ENCODE peak calls at places on chromosomes 2 and 18, in five cellular contexts. N, D, T, P and B are unnamed samples.
A peak's percentile ranks its signal among the peaks of the same experiment; 100 is the strongest.

GRCh38 chr2:199659207-199659606 is 191.8 kb downstream of the FTCDNL1 start:
- DNase-seq in N (peak; percentile 59), P (no peak), T (no peak), D (no peak), B (no peak)

GRCh38 chr2:75340560-75340959 is 141.2 kb upstream of the TACR1 start:
- DNase-seq in P (no peak), D (no peak), N (no peak), T (no peak), B (no peak)

GRCh38 chr18:67318651-67319050 is 197.9 kb downstream of the DSEL start:
- DNase-seq in P (no peak), D (no peak), N (no peak), T (peak; percentile 16), B (no peak)

GRCh38 chr2:56232912-56233311 is 49.1 kb downstream of the CCDC85A start:
- DNase-seq in D (no peak), P (no peak), N (no peak), T (no peak), B (no peak)

GRCh38 chr18:43758734-43759133 is 481.4 kb upstream of the SYT4 start:
- DNase-seq in N (no peak), T (no peak), D (no peak), P (no peak), B (no peak)

GRCh38 chr18:44996261-44996660 is 315.6 kb downstream of the SETBP1 start:
- DNase-seq in D (no peak), T (no peak), P (no peak), N (no peak), B (no peak)

GRCh38 chr2:20961858-20962257 is 82.0 kb downstream of the APOB start:
- DNase-seq in N (no peak), T (no peak), P (no peak), D (no peak), B (no peak)

GRCh38 chr18:58674863-58675472 is 3.7 kb downstream of the MALT1 start:
- DNase-seq in T (no peak), D (no peak), N (no peak), P (no peak), B (no peak)

GRCh38 chr2:148903946-148904345 is 28.9 kb downstream of the KIF5C start:
- DNase-seq in N (no peak), T (no peak), D (no peak), P (no peak), B (no peak)

GRCh38 chr2:102313025-102313424 is 1.7 kb downstream of the IL1RL1 start:
- DNase-seq in T (peak; percentile 51), P (no peak), D (no peak), N (no peak), B (no peak)

GRCh38 chr2:177329035-177329434 is 63.5 kb upstream of the AGPS start:
- DNase-seq in P (no peak), N (peak; percentile 20), D (no peak), T (no peak), B (no peak)

GRCh38 chr2:224561234-224562005 is 23.7 kb downstream of the CUL3 start:
- DNase-seq in D (no peak), P (no peak), T (no peak), N (no peak), B (no peak)

GRCh38 chr2:181138816-181139215 is 158.4 kb downstream of the UBE2E3 start:
- DNase-seq in N (no peak), P (no peak), D (no peak), T (no peak), B (no peak)

GRCh38 chr18:55097406-55098170 is 138.3 kb upstream of the CCDC68 start:
- DNase-seq in T (no peak), P (no peak), D (no peak), N (peak; percentile 13), B (no peak)

GRCh38 chr18:57959278-57959677 is 84.7 kb upstream of the NEDD4L start:
- DNase-seq in T (peak; percentile 1), D (peak; percentile 57), P (peak; percentile 39), N (peak; percentile 31), B (no peak)

GRCh38 chr2:95158441-95158840 is 1.2 kb downstream of the ZNF514 start:
- DNase-seq in D (no peak), N (peak; percentile 27), T (no peak), P (no peak), B (no peak)

GRCh38 chr18:45312727-45313126 is 302.5 kb upstream of the SLC14A2 start:
- DNase-seq in N (no peak), P (no peak), T (no peak), D (no peak), B (no peak)

GRCh38 chr18:70075906-70076305 is 128.2 kb upstream of the CD226 start:
- DNase-seq in P (no peak), N (no peak), T (no peak), D (no peak), B (no peak)

GRCh38 chr18:13572721-13573120 is 153.6 kb downstream of the FAM210A start:
- DNase-seq in T (no peak), D (no peak), N (no peak), P (no peak), B (no peak)

GRCh38 chr2:65729246-65729645 is 296.8 kb upstream of the SPRED2 start:
- DNase-seq in N (no peak), P (no peak), D (no peak), T (no peak), B (no peak)

GRCh38 chr2:237448171-237448570 is 34.2 kb upstream of the COL6A3 start:
- DNase-seq in N (no peak), D (no peak), T (no peak), P (no peak), B (no peak)

GRCh38 chr2:211423018-211423417 is 866.6 kb downstream of the CPS1 start:
- DNase-seq in D (no peak), P (no peak), T (no peak), N (no peak), B (no peak)

GRCh38 chr2:38436227-38436664 is 59.2 kb upstream of the ATL2 start:
- DNase-seq in N (no peak), D (no peak), T (no peak), P (no peak), B (no peak)

GRCh38 chr2:183680573-183680972 is 556.3 kb downstream of the NUP35 start:
- DNase-seq in P (no peak), T (no peak), N (no peak), D (no peak), B (no peak)

GRCh38 chr2:40098786-40099470 is 319.9 kb upstream of the THUMPD2 start:
- DNase-seq in D (no peak), P (no peak), N (no peak), T (no peak), B (no peak)

GRCh38 chr2:105110295-105110829 is 72.5 kb downstream of the MRPS9 start:
- DNase-seq in D (no peak), P (no peak), T (no peak), N (no peak), B (no peak)

GRCh38 chr18:41828137-41828536 is 126.9 kb upstream of the PIK3C3 start:
- DNase-seq in T (no peak), P (no peak), N (no peak), D (no peak), B (no peak)

GRCh38 chr2:224722250-224722649 is 6.1 kb upstream of the CCDC195 start:
- DNase-seq in P (no peak), T (no peak), D (no peak), N (no peak), B (no peak)

GRCh38 chr18:48409591-48410094 is 460 bp upstream of the ZBTB7C start:
- DNase-seq in D (peak; percentile 20), P (no peak), T (no peak), N (peak; percentile 4), B (peak; percentile 77)

GRCh38 chr2:147174824-147175254 is 670.0 kb upstream of the ACVR2A start:
- DNase-seq in N (no peak), T (no peak), D (no peak), P (no peak), B (no peak)

GRCh38 chr2:11477994-11478393 is 12.0 kb upstream of the E2F6 start:
- DNase-seq in D (peak; percentile 88), T (peak; percentile 76), N (peak; percentile 63), P (peak; percentile 85), B (peak; percentile 33)

GRCh38 chr2:47089083-47089464 is 66.0 kb downstream of the STPG4 start:
- DNase-seq in T (no peak), P (no peak), D (no peak), N (peak; percentile 76), B (no peak)

GRCh38 chr18:50866765-50867164 is 12.2 kb upstream of the ME2 start:
- DNase-seq in N (no peak), P (no peak), D (no peak), T (no peak), B (no peak)

GRCh38 chr2:157447031-157447430 is 3.1 kb upstream of the CYTIP start:
- DNase-seq in P (no peak), N (no peak), D (no peak), T (no peak), B (no peak)

GRCh38 chr2:174339571-174339966 is 4.8 kb downstream of the SP9 start:
- DNase-seq in N (no peak), P (no peak), T (no peak), D (no peak), B (no peak)
- H3K27me3 ChIP-seq in N (peaks cover 10% of the 10 kb centered on the region), P (peaks cover 20% of the 10 kb centered on the region), T (peaks cover 91% of the 10 kb centered on the region), D (peaks cover 51% of the 10 kb centered on the region), B (peaks cover 81% of the 10 kb centered on the region)

DNA sequence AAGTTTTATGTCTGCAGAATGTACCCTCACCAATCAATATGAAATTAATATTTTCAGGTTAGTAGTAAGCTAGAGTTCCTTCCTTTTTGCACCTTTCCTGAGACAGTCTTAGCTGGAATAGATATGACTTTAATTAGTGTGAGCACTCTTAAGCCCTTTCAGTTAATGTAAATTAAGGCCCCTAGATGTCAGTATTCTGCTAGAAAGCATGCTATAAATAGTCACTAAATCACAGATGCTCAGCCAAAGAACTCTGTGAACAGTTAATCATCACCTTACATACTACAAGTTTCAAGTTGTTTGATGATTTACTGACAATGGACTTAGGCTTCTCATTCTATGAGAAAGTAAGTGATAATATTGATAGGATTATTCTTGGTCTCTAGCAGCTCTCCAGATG is 413.7 kb downstream of the PTH2R start:
- DNase-seq in P (no peak), T (no peak), D (no peak), N (no peak), B (no peak)
- TF ChIP-seq CTCF in P (no peak), T (no peak), D (no peak), N (peak; percentile 36), B (no peak)

DNA sequence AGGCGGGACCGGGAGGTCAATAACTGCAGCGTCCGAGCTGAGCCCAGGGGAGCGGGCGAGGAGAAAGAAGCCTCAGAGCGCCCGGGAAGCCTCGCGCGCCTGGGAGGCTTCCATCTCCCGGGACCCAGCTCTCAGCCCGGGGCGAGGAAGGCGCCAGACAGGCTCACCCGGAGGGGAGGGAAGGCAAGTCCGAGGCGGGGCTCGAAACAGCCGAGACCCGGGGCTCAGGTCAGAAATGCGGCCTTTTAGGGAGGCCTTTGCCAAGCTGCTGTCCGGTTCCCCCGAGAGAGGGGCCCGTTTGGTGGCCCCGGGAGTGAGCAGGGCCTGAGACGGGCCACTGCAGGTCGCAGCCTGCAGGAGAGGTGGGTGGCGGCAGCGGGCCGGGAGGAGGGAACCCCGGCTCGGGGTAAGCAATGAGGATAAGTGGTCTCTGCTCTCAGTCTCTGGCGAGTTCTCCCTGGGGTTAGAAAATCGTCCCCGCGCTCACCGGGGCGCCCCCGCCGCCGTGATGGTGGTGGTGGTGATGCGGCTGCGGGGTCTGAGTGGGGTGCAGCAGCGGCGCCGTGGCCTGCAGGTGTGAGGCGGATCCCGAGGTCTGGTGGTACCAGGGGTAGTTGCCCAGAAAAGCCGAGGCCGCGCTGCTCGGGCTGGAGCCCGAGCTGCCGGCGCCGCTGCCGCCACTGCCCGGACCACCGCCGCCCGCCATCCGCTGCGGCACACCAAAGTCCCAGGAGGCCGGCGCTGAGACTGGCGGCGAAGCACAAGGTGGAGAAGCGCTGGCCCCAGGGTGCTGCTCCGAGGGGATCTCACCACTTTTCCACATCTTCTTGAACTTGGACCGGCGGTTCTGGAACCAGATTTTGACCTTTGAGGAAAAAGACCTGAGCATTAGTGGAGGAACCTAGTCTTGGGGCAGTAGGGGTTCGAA is 2.4 kb downstream of the DLX2 start:
- DNase-seq in P (no peak), D (no peak), N (no peak), T (no peak), B (no peak)
- H3K27me3 ChIP-seq in P (no peaks in the 10 kb centered on the region), D (peaks cover 20% of the 10 kb centered on the region), N (no peaks in the 10 kb centered on the region), T (peaks cover 2% of the 10 kb centered on the region), B (peaks cover 73% of the 10 kb centered on the region)

GRCh38 chr18:37937287-37937686 is 371.7 kb upstream of the CELF4 start:
- DNase-seq in D (no peak), P (no peak), N (no peak), T (no peak), B (no peak)
- TF ChIP-seq CTCF in D (no peak), P (no peak), N (no peak), T (no peak), B (no peak)